ENCODE peak calls at places on chromosomes 1 and 21, in five cellular contexts. U is tibial artery, J is fibroblast of lung, Q is stomach, M is IMR-90. W is an unnamed sample.

GRCh38 chr1:198763298-198763714 is 124.5 kb downstream of the PTPRC start:
- DNase-seq in U (no peak), J (peak), Q (no peak), M (peak), W (no peak)

GRCh38 chr1:193703101-193703500 is 516.7 kb upstream of the B3GALT2 start:
- DNase-seq in U (no peak), J (no peak), Q (no peak), M (no peak), W (no peak)

GRCh38 chr1:231315887-231316286 is 21.8 kb downstream of the EXOC8 start:
- DNase-seq in U (no peak), J (peak), Q (peak), M (peak), W (no peak)

GRCh38 chr1:8943516-8943896 is 2.2 kb upstream of the CA6 start:
- DNase-seq in U (no peak), J (no peak), Q (no peak), M (no peak), W (no peak)

GRCh38 chr1:119873166-119874025 is 22.9 kb downstream of the ADAM30 start:
- DNase-seq in U (peak), J (peak), Q (no peak), M (peak), W (no peak)

GRCh38 chr1:17615959-17616358 is 76.5 kb downstream of the ARHGEF10L start:
- DNase-seq in U (no peak), J (no peak), Q (no peak), M (no peak), W (no peak)

GRCh38 chr21:29424728-29425127 is 126.0 kb downstream of the BACH1 start:
- DNase-seq in U (no peak), J (no peak), Q (no peak), M (no peak), W (no peak)

GRCh38 chr1:209556159-209556690 is 27.3 kb upstream of the CAMK1G start:
- DNase-seq in U (no peak), J (no peak), Q (no peak), M (no peak), W (no peak)

GRCh38 chr1:40848530-40849189 is 13.5 kb downstream of the CITED4 start:
- DNase-seq in U (peak), J (peak), Q (peak), M (peak), W (peak)

GRCh38 chr1:208221291-208221622 is 22.9 kb downstream of the PLXNA2 start:
- DNase-seq in U (no peak), J (peak), Q (no peak), M (no peak), W (no peak)

GRCh38 chr1:4512622-4513021 is 141.8 kb upstream of the AJAP1 start:
- DNase-seq in U (peak), J (no peak), Q (no peak), M (no peak), W (peak)

DNA sequence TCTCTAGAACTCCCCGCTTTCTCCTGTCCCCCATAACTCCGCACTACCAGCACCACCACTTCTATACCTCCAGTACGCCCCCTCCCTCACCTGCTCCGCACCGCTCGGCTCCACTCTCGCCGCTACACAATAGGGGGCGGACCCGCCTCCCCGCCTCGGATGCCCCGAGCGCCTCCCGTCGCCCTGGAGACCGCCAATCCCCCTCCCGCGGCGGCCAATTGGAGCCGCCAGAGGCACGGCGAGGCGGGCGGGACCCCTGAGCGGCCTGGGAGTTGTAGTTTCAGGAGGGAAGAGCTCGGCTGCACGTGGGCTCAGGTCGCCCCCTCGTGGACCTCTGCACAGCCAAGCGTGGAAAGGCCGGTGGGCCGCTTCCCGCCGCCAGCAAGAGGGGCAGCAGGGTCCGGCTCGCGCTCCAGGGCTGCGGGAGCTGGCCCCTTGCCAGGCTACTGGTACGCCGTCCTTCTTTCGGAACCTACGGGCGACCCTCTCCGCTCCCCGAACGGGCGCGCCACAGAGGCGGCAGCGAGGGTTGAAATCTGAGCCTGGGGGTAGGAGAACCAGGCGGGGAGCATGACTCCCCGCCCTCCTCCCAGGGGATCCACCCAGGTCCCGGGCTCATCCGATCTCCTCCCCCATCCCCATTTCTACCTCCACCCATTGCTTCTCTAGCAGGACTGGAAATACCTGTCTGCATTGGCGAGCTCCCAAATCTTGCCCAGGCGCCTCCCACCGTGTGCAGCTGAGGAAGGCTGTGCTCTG is at the start of gene IGSF9:
- DNase-seq in U (peak), J (peak), Q (peak), M (peak), W (peak)
- TF ChIP-seq CTCF in U (peak), J (peak), Q (no peak), M (peak), W (no peak)

GRCh38 chr1:153251562-153251961 is 7.9 kb upstream of the LORICRIN start:
- DNase-seq in U (no peak), J (no peak), Q (no peak), M (no peak), W (no peak)

GRCh38 chr1:153251087-153251486 is 8.4 kb upstream of the LORICRIN start:
- DNase-seq in U (no peak), J (no peak), Q (no peak), M (no peak), W (no peak)

GRCh38 chr1:153245466-153245865 is 14.0 kb upstream of the LORICRIN start:
- DNase-seq in U (no peak), J (no peak), Q (no peak), M (no peak), W (no peak)

GRCh38 chr1:153246825-153247224 is 12.7 kb upstream of the LORICRIN start:
- DNase-seq in U (no peak), J (no peak), Q (no peak), M (no peak), W (no peak)

GRCh38 chr1:153248480-153248879 is 11.0 kb upstream of the LORICRIN start:
- DNase-seq in U (no peak), J (no peak), Q (no peak), M (no peak), W (no peak)
- H3K4me3 ChIP-seq in U (no peak), J (no peak), Q (no peak), M (no peak), W (no peak)

GRCh38 chr1:24639881-24640280 is 3.2 kb upstream of the SRRM1 start:
- DNase-seq in U (no peak), J (no peak), Q (no peak), M (no peak), W (no peak)

GRCh38 chr1:24643362-24644346 is 552 bp downstream of the SRRM1 start:
- DNase-seq in U (no peak), J (no peak), Q (peak), M (no peak), W (no peak)

GRCh38 chr1:24640288-24640687 is 2.8 kb upstream of the SRRM1 start:
- DNase-seq in U (no peak), J (no peak), Q (peak), M (no peak), W (no peak)

GRCh38 chr1:24641646-24642151 is 1.4 kb upstream of the SRRM1 start:
- DNase-seq in U (peak), J (peak), Q (no peak), M (peak), W (peak)

GRCh38 chr1:24642481-24643361 is at the start of gene SRRM1:
- DNase-seq in U (peak), J (peak), Q (peak), M (peak), W (peak)
- TF ChIP-seq CTCF in U (no peak), J (peak), Q (no peak), M (peak), W (no peak)

DNA sequence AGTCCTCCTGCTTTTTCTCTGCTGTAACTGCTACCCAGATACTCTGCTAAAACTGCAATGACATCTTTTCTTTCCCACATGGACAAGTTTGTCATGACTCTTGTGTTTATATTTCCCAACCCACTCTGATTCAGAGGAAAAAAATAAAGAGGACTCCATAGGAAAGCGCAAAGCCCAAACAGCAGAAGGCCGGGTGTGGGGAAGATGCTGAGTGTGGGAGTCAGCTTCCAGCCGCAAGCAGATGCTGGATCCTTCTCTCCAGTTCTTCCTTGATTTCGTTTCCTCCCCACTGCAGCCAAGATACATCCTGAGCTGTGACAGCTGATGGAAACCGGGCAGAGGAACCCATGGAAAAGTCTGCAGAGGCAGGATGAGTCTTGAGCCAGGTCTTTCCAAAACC is 498.2 kb downstream of the PLPP3 start:
- DNase-seq in U (peak), J (peak), Q (no peak), M (peak), W (peak)
- H3K4me3 ChIP-seq in U (no peak), J (peak), Q (no peak), M (no peak), W (no peak)